ENCODE peak calls at places on chromosomes 4 and X, in nine cellular contexts. J is activated CD8-positive, alpha-beta T cell treated with anti-CD3 and anti-CD28 coated beads for 36 hours; I is CD4-positive, alpha-beta T cell; T is suprapubic skin; N is A549; P is PC-3; Y is GM23338; W is HL-60; V is neural crest cell. L is an unnamed sample.

GRCh38 chr4:8726344-8726851 is 133.8 kb downstream of the CPZ start:
- DNase-seq in J (no peak), I (no peak), T (peak), N (no peak), P (no peak), Y (no peak), W (no peak), V (no peak), L (no peak)

GRCh38 chr4:75924309-75924708 is 16.5 kb downstream of the NAAA start:
- DNase-seq in J (no peak), I (no peak), T (no peak), N (no peak), P (no peak), Y (no peak), W (no peak), V (no peak), L (peak)

GRCh38 chr4:3087398-3087797 is 12.9 kb downstream of the HTT start:
- DNase-seq in J (no peak), I (no peak), T (no peak), N (no peak), P (no peak), Y (no peak), W (no peak), V (no peak), L (no peak)

GRCh38 chr4:24599275-24599674 is 14.9 kb upstream of the DHX15 start:
- DNase-seq in J (no peak), I (no peak), T (no peak), N (no peak), P (no peak), Y (no peak), W (no peak), V (no peak), L (no peak)

GRCh38 chr4:118732591-118733330 is 47.6 kb downstream of the METTL14 start:
- DNase-seq in J (no peak), I (no peak), T (no peak), N (no peak), P (no peak), Y (no peak), W (no peak), V (no peak), L (peak)

GRCh38 chrX:22122510-22122909 is 90.4 kb downstream of the PHEX start:
- DNase-seq in J (no peak), I (no peak), T (peak), N (no peak), P (peak), Y (no peak), W (no peak), V (no peak), L (peak)

GRCh38 chr4:118224239-118224829 is 128.5 kb downstream of the PRSS12 start:
- DNase-seq in J (no peak), I (no peak), T (no peak), N (peak), P (peak), Y (peak), W (peak), V (no peak), L (peak)

GRCh38 chrX:68440940-68441339 is 7.6 kb upstream of the OPHN1 start:
- DNase-seq in J (no peak), I (no peak), T (peak), N (no peak), P (peak), Y (no peak), W (no peak), V (no peak), L (peak)

GRCh38 chrX:3815896-3816664 is 102.6 kb upstream of the PRKX start:
- DNase-seq in J (peak), I (peak), T (peak), N (peak), P (peak), Y (peak), W (peak), V (peak), L (peak)

GRCh38 chr4:82500830-82501229 is 61.0 kb downstream of the TMEM150C start:
- DNase-seq in J (no peak), I (no peak), T (no peak), N (no peak), P (no peak), Y (peak), W (no peak), V (peak), L (no peak)

GRCh38 chrX:24283122-24283789 is 30.6 kb downstream of the SUPT20HL2 start:
- DNase-seq in J (no peak), I (no peak), T (no peak), N (no peak), P (no peak), Y (no peak), W (no peak), V (no peak), L (no peak)

GRCh38 chr4:53800741-53801140 is 209.5 kb upstream of the LNX1 start:
- DNase-seq in J (no peak), I (no peak), T (no peak), N (no peak), P (no peak), Y (no peak), W (no peak), V (no peak), L (no peak)

GRCh38 chrX:42978655-42979379 is 200.9 kb upstream of the PPP1R2C start:
- DNase-seq in J (no peak), I (no peak), T (no peak), N (no peak), P (no peak), Y (peak), W (no peak), V (no peak), L (no peak)

GRCh38 chrX:109777749-109778148 is 44.7 kb upstream of the ACSL4 start:
- DNase-seq in J (no peak), I (no peak), T (no peak), N (no peak), P (no peak), Y (no peak), W (no peak), V (no peak), L (no peak)

GRCh38 chrX:134764202-134764785 is 106.0 kb upstream of the PLAC1 start:
- DNase-seq in J (no peak), I (no peak), T (no peak), N (peak), P (peak), Y (peak), W (peak), V (no peak), L (no peak)

GRCh38 chr4:88812976-88813375 is 115.3 kb upstream of the NAP1L5 start:
- DNase-seq in J (no peak), I (no peak), T (no peak), N (no peak), P (no peak), Y (no peak), W (no peak), V (no peak), L (no peak)

GRCh38 chr4:142845293-142846070 is 619 bp downstream of the INPP4B start:
- DNase-seq in J (peak), I (peak), T (no peak), N (no peak), P (peak), Y (peak), W (no peak), V (no peak), L (no peak)

GRCh38 chr4:67909910-67910905 is 26.4 kb upstream of the TMPRSS11D start:
- DNase-seq in J (no peak), I (no peak), T (no peak), N (no peak), P (peak), Y (peak), W (no peak), V (no peak), L (peak)

GRCh38 chr4:99949034-99949998 is 759 bp downstream of the H2AZ1 start:
- DNase-seq in J (peak), I (peak), T (peak), N (no peak), P (peak), Y (peak), W (peak), V (peak), L (peak)
- TF ChIP-seq CTCF in J (peak), I (peak), T (peak), N (peak), P (peak), Y (peak), W (peak), V (peak), L (peak)

GRCh38 chr4:11051181-11051580 is 366.6 kb upstream of the CLNK start:
- DNase-seq in J (no peak), I (no peak), T (no peak), N (no peak), P (no peak), Y (no peak), W (no peak), V (no peak), L (no peak)

GRCh38 chr4:11053601-11054000 is 369.0 kb upstream of the CLNK start:
- DNase-seq in J (no peak), I (no peak), T (no peak), N (no peak), P (no peak), Y (no peak), W (no peak), V (no peak), L (no peak)

DNA sequence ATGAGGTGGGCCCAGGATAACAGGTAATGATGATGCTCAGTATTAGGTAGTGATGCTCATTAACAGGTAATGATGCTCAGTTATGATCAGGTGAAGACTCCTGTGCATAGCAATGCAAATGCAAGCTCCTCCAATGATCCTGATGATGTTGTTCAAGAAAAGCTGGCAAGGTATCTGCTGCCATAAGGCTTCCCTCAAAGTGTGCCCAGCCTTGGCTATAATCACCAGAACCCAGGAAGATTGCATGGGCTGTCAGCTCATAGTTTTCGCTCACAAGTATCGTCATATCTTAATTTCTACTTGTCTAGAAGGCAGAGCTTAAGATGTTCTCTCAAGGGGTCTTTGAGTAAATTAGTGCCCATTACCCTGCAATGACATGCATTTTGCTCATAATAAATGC is 366.2 kb upstream of the CLNK start:
- DNase-seq in J (no peak), I (no peak), T (no peak), N (no peak), P (no peak), Y (no peak), W (no peak), V (no peak), L (no peak)
- TF ChIP-seq CTCF in J (no peak), I (no peak), T (no peak), N (no peak), P (no peak), Y (no peak), W (no peak), V (no peak), L (no peak)

GRCh38 chr4:4582653-4583052 is 40.8 kb upstream of the STX18 start:
- DNase-seq in J (no peak), I (no peak), T (no peak), N (no peak), P (no peak), Y (peak), W (no peak), V (no peak), L (no peak)
- TF ChIP-seq CTCF in J (no peak), I (no peak), T (no peak), N (no peak), P (no peak), Y (no peak), W (no peak), V (no peak), L (no peak)

GRCh38 chrX:52995974-52996304 is 37.6 kb upstream of the FAM156A start:
- DNase-seq in J (no peak), I (no peak), T (no peak), N (no peak), P (no peak), Y (no peak), W (no peak), V (no peak), L (no peak)
- TF ChIP-seq CTCF in J (peak), I (peak), T (no peak), N (peak), P (no peak), Y (no peak), W (no peak), V (no peak), L (no peak)

GRCh38 chrX:107324493-107325310 is 118.3 kb downstream of the DNAAF6 start:
- DNase-seq in J (peak), I (no peak), T (no peak), N (peak), P (peak), Y (peak), W (no peak), V (peak), L (no peak)
- TF ChIP-seq CTCF in J (no peak), I (no peak), T (no peak), N (peak), P (peak), Y (peak), W (no peak), V (peak), L (peak)

DNA sequence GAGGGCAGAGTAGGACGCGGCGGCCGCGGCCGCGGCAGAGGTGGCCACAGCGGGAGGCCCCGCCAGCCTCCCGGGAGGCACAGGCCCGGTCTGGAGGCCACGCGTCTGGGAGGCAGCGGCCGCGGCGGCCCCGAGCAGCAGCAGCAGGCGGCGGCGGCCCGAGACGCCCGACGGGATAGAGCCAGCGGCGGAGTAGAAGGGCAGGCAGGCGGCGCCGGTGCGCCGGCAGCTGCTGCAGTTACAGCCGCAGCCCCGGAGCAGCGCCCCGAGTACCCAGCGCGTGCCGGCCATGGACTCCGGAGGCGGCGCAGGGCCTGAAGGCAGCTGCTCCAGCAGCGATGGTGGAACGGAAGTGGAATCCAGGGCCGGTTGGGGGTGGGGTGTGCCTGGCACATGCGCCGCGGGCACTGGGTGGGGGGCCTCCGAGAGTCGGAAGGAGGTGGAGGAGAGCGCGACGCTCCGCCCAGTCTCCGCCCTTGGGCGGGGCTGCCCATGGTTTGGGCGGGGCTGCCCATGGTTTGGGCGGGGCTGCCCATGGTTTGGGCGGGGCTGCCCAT is at the start of gene GRSF1:
- DNase-seq in J (peak), I (peak), T (peak), N (peak), P (peak), Y (peak), W (peak), V (peak), L (peak)
- TF ChIP-seq CTCF in J (no peak), I (no peak), T (no peak), N (no peak), P (no peak), Y (no peak), W (no peak), V (no peak), L (no peak)

DNA sequence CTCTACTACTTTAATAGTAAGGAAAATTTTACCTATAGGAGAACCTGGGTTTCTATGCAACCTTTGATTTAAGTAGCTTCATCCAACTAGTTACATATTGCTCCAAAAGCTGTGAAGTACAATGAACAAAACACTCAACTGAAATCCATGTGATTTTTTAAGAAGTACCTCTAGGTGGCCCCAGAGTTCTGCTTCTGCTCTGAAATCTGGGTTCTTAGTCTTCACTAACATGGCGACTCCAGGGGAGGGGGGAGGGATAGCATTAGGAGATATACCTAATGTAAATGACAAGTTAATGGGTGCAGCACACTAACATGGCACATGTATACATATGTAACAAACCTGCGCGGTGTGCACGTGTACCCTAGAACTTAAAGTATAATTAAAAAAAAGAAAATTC is 73.4 kb upstream of the MAGEB2 start:
- DNase-seq in J (peak), I (no peak), T (no peak), N (peak), P (peak), Y (peak), W (peak), V (no peak), L (peak)
- TF ChIP-seq CTCF in J (no peak), I (no peak), T (no peak), N (peak), P (peak), Y (peak), W (no peak), V (peak), L (peak)

GRCh38 chrX:49106296-49106695 is 17.2 kb downstream of the GPKOW start:
- DNase-seq in J (no peak), I (no peak), T (no peak), N (no peak), P (no peak), Y (no peak), W (no peak), V (no peak), L (no peak)

GRCh38 chrX:49100704-49101628 is 21.3 kb upstream of the WDR45 start:
- DNase-seq in J (peak), I (peak), T (peak), N (peak), P (peak), Y (peak), W (peak), V (peak), L (peak)

GRCh38 chrX:49101629-49101984 is 21.9 kb upstream of the WDR45 start:
- DNase-seq in J (no peak), I (no peak), T (no peak), N (no peak), P (no peak), Y (peak), W (no peak), V (no peak), L (no peak)

GRCh38 chrX:49103637-49104036 is 19.9 kb downstream of the GPKOW start:
- DNase-seq in J (no peak), I (no peak), T (no peak), N (no peak), P (no peak), Y (no peak), W (no peak), V (no peak), L (no peak)

DNA sequence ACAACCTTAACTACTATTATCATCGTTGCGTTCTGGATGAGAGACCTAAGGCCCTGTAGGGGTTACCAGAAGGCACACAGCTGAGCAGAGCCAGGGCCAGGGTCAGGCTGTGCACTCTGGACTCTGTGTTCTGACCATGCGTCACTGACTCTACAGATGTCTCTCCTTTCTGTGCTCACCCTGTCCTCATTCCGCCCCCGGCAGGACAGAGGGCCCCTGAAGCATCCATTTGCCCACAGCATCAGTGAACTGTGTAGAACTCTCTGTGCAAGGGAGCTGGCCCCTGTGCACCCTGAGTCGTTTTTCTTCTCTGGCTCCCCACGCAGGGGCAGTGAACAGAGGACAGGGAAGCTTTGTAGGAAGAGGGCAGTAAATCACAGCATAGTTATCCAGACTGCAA is 21.3 kb downstream of the GPKOW start:
- DNase-seq in J (no peak), I (no peak), T (no peak), N (no peak), P (no peak), Y (no peak), W (no peak), V (no peak), L (no peak)
- TF ChIP-seq CTCF in J (no peak), I (no peak), T (no peak), N (no peak), P (no peak), Y (no peak), W (no peak), V (no peak), L (no peak)

DNA sequence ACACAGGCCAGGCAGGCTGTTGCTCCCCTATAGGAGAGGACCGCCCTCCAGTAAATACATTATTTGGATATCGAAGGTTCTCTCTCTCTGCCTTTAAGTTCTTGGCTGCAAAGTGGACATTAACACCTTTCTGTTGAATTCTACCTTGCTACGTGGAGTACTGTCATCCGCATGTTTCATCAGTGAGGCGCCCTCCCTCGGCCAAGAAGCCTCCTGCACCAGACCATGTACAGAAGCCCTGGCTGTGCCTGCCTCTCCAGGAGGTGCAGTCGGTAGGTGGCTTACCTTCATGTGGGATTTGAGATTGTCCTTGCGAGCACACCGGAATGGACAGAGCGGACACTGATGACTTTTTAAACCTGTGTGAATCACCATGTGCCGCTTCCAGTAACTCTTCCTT is 46.7 kb downstream of the ZNF827 start:
- DNase-seq in J (no peak), I (no peak), T (no peak), N (no peak), P (no peak), Y (peak), W (no peak), V (no peak), L (no peak)
- TF ChIP-seq CTCF in J (no peak), I (no peak), T (no peak), N (no peak), P (no peak), Y (peak), W (no peak), V (peak), L (no peak)

GRCh38 chr4:7652906-7653305 is 218.2 kb upstream of the PSAPL1 start:
- DNase-seq in J (no peak), I (no peak), T (no peak), N (no peak), P (no peak), Y (no peak), W (no peak), V (no peak), L (no peak)

GRCh38 chr4:7652451-7652871 is 217.7 kb upstream of the PSAPL1 start:
- DNase-seq in J (no peak), I (no peak), T (no peak), N (no peak), P (no peak), Y (no peak), W (no peak), V (no peak), L (no peak)

GRCh38 chr4:7654550-7655266 is 220.0 kb upstream of the PSAPL1 start:
- DNase-seq in J (no peak), I (no peak), T (no peak), N (no peak), P (no peak), Y (no peak), W (no peak), V (no peak), L (no peak)

GRCh38 chr4:7655267-7655548 is 220.5 kb upstream of the PSAPL1 start:
- DNase-seq in J (no peak), I (no peak), T (no peak), N (no peak), P (no peak), Y (no peak), W (no peak), V (no peak), L (no peak)

GRCh38 chr4:7653510-7654414 is 219.0 kb upstream of the PSAPL1 start:
- DNase-seq in J (no peak), I (no peak), T (no peak), N (no peak), P (no peak), Y (no peak), W (no peak), V (no peak), L (no peak)
- TF ChIP-seq CTCF in J (no peak), I (no peak), T (no peak), N (no peak), P (no peak), Y (peak), W (no peak), V (no peak), L (no peak)

L was measured in AG10803.